ENCODE peak calls at places on chromosomes 1 and 21, in four cellular contexts. D is coronary artery, K is cardiac muscle cell, P is fibroblast of pulmonary artery. N is an unnamed sample.

GRCh38 chr1:10897981-10898728 is 101.7 kb upstream of the CASZ1 start:
- DNase-seq in D (no peak), K (peak; percentile 51), P (no peak), N (no peak)

GRCh38 chr1:47794530-47794929 is 202.7 kb downstream of the TRABD2B start:
- DNase-seq in D (no peak), K (no peak), P (no peak), N (no peak)

GRCh38 chr1:95039360-95040031 is 33.3 kb downstream of the ALG14 start:
- DNase-seq in D (no peak), K (no peak), P (no peak), N (no peak)

GRCh38 chr1:184145083-184145482 is 93.6 kb downstream of the TSEN15 start:
- DNase-seq in D (no peak), K (no peak), P (no peak), N (no peak)

GRCh38 chr21:34916446-34916845 is 132.7 kb downstream of the RUNX1 start:
- DNase-seq in D (no peak), K (no peak), P (peak; percentile 53), N (no peak)

GRCh38 chr1:145961425-145962156 is 2.8 kb downstream of the ANKRD34A start:
- DNase-seq in D (no peak), K (peak; percentile 47), P (no peak), N (no peak)

GRCh38 chr1:150268342-150268705 is 492 bp downstream of the APH1A start:
- DNase-seq in D (no peak), K (peak; percentile 28), P (peak; percentile 39), N (no peak)

GRCh38 chr1:39896909-39897685 is 4.6 kb downstream of the MYCL start:
- DNase-seq in D (no peak), K (peak; percentile 28), P (peak; percentile 60), N (no peak)

GRCh38 chr1:40848530-40849189 is 13.5 kb downstream of the CITED4 start:
- DNase-seq in D (no peak), K (peak; percentile 80), P (peak; percentile 76), N (no peak)

GRCh38 chr1:54774820-54775498 is 10.6 kb upstream of the PARS2 start:
- DNase-seq in D (no peak), K (peak; percentile 33), P (peak; percentile 28), N (no peak)

GRCh38 chr1:150548632-150549495 is at the start of gene ADAMTSL4:
- DNase-seq in D (peak; percentile 86), K (peak; percentile 87), P (peak; percentile 77), N (no peak)

GRCh38 chr1:90114521-90115141 is 119.7 kb downstream of the ZNF326 start:
- DNase-seq in D (no peak), K (peak; percentile 73), P (peak; percentile 69), N (no peak)

GRCh38 chr21:27233514-27233913 is 266.6 kb upstream of the ADAMTS5 start:
- DNase-seq in D (no peak), K (no peak), P (no peak), N (no peak)

GRCh38 chr1:117633936-117634335 is 28.1 kb downstream of the TENT5C start:
- DNase-seq in D (peak; percentile 54), K (no peak), P (no peak), N (no peak)

GRCh38 chr21:44921928-44922327 is 1.2 kb upstream of the ITGB2 start:
- DNase-seq in D (no peak), K (no peak), P (no peak), N (no peak)

GRCh38 chr1:221150996-221151395 is 271.8 kb downstream of the HLX start:
- DNase-seq in D (no peak), K (no peak), P (no peak), N (no peak)

GRCh38 chr21:42364304-42364865 is 1.9 kb downstream of the TFF1 start:
- DNase-seq in D (no peak), K (no peak), P (no peak), N (no peak)

GRCh38 chr1:40627987-40628902 is 37.2 kb downstream of the RIMS3 start:
- DNase-seq in D (peak; percentile 9), K (no peak), P (no peak), N (no peak)

GRCh38 chr21:38506606-38507331 is 8.5 kb upstream of the ERG start:
- DNase-seq in D (no peak), K (no peak), P (no peak), N (no peak)

GRCh38 chr1:231487019-231487418 is 41.5 kb upstream of the TSNAX start:
- DNase-seq in D (no peak), K (no peak), P (peak; percentile 78), N (no peak)

GRCh38 chr21:41585199-41585994 is 77.4 kb upstream of the TMPRSS2 start:
- DNase-seq in D (peak; percentile 56), K (no peak), P (no peak), N (no peak)

DNA sequence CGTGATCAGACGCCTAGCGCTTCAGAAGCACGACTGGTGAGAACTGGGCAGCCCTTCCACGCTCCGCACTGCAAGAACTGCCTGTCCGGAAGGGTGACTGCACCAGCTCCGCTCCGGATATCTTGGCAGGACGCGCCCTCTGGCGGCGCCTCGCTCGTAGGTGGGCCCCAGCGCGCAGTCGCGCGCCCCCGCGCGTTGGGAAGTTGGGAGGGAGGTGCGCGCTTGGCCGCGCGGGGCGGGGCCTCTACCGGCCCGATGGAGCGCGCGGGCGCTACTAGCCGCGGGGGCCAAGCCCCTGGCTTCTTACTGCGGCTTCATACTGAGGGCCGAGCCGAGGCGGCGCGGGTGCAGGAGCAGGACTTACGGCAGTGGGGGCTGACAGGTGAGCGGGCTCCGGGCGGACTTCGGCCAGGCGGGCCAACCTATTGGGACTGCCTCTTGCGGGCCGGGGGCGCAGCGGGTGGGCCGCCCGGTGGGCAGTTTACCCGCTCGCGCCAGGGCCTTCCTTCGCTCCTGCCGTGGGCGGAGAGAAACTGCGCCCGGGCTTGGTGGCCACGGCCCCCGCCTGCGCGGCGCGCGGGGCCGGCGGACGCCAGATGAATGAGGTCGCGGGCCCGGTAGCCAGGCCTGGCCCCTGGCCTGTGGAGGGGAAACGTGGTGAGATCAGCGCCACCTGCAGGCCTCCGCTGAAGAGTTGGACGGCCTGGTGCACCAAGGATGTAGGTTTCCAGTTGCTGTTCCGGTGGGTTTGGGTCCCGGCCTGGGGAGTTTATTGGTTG is at the start of gene CHD1L:
- DNase-seq in D (peak; percentile 96), K (peak; percentile 97), P (peak; percentile 97), N (peak; percentile 94)
- TF ChIP-seq CTCF in D (peak; percentile 63), K (peak; percentile 85), P (peak; percentile 74), N (peak; percentile 78)

DNA sequence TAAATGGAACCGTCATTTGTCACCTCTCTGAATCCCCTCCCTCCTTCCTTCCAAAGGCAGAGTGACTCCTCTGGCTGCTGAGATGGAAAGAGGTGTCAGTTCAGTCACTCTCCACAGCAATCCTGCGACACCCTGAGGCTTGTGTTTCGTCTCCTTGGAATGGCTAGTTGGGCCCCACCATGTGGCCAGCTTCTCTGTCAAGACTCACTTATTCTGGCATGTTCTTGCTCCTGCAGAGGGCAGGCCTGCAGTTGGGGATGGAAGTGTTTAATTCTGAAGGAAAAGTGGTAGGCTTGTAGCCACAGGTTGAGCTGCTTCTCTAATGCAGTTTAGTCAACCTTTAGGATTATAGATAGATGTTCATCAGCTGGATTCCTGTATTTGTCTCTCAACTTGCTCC is 149.6 kb downstream of the LMO4 start:
- DNase-seq in D (no peak), K (peak; percentile 41), P (peak; percentile 11), N (no peak)
- TF ChIP-seq CTCF in D (no peak), K (peak; percentile 19), P (no peak), N (no peak)

DNA sequence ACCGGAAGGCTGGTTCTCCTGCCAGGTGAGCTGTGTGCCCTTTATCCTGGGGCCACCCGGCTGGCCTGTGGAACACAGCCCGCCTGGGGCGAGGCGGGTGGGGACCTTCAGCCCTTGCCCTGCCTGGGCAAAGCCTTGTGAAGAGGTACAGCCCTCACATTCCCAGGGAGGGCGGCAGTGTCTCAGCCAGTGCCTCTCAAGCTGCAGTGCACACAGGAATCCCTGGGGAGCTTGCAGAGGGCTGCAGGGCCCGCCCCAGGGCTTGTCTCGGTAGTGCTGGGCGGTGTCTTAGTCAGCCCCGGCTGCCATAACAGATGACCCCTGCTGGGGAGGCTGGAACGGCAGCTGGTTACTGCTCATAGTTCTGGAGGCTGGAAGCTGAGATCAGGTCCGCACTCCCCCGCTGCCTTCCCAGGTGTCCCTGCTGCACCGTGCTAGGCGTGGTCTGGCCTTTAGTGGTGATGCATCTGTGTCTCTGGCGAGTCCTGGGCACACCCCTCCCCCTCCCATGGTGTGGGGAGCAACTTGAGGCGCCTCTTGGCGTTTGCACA is 12.6 kb downstream of the DFFB start:
- DNase-seq in D (no peak), K (no peak), P (peak; percentile 11), N (no peak)
- TF ChIP-seq CTCF in D (no peak), K (no peak), P (no peak), N (no peak)

GRCh38 chr1:15705184-15705566 is 21.1 kb downstream of the PLEKHM2 start:
- DNase-seq in D (no peak), K (no peak), P (no peak), N (no peak)

GRCh38 chr1:15704526-15705183 is 20.5 kb downstream of the PLEKHM2 start:
- DNase-seq in D (no peak), K (no peak), P (no peak), N (no peak)

GRCh38 chr1:15703562-15703961 is 19.4 kb downstream of the PLEKHM2 start:
- DNase-seq in D (peak; percentile 92), K (peak; percentile 55), P (peak; percentile 93), N (no peak)

GRCh38 chr1:15701784-15702183 is 17.7 kb downstream of the PLEKHM2 start:
- DNase-seq in D (no peak), K (no peak), P (no peak), N (no peak)

DNA sequence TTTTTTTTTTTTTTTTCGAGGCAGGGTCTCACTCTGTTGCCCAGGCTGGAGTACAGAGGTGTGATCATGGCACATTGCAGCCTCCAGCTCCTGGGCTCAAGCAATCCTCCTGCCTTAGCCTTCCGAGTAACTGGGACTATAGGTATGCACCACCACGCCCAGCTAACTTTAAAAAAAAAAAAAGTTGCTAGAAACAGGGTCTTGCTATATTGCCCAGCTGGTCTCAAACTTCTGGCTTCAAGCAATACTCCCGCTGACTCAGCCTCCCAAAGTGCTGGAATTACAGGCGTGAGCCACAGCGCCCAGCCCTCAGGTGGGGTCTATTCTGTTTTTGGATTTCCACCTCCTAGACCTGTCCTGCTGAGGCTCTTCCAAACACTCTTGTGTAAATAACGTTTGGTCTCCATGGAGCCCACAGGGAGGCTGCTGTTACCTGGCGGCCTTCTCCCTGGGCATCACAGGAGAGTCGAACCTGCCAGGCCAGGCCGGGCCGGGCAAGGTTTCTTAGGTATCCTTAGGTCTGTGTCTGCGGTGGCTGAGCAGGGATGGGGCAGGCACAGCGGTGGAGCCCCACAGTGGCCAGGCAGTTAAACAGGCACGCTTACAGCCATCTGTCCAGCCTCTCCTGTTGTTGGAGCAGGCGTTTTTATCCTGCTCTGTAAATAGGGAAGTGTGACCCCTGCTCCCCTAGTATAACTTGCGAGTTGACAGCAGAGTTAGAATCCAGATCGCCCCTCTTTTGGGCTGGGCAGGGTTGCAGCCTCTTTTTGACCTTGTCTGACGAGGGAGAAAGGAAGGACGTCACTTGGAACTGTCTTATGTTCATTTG is 18.8 kb downstream of the PLEKHM2 start:
- DNase-seq in D (no peak), K (no peak), P (peak; percentile 40), N (no peak)
- TF ChIP-seq CTCF in D (no peak), K (peak; percentile 43), P (peak; percentile 44), N (peak; percentile 15)

N was measured in type B pancreatic cell.